ENCODE peak calls at places on chromosomes 7 and 10, in nine cellular contexts. B is mucosa of descending colon, A is A549, S is fibroblast of lung, D is heart right ventricle, K is Caco-2, O is upper lobe of right lung, P is breast epithelium, X is PC-9. V is an unnamed sample.

GRCh38 chr10:21002097-21002878 is 105.2 kb upstream of the NEBL start:
- DNase-seq in O (no peak), X (no peak), K (no peak), S (peak; percentile 96), D (no peak), B (no peak), P (no peak), A (no peak), V (no peak)

GRCh38 chr7:81715984-81716588 is 53.8 kb downstream of the HGF start:
- DNase-seq in B (no peak), P (no peak), O (no peak), S (peak; percentile 60), A (no peak), X (peak; percentile 12), D (no peak), K (peak; percentile 27), V (no peak)

GRCh38 chr10:30215131-30215530 is 133.9 kb downstream of the MTPAP start:
- DNase-seq in A (no peak), D (no peak), K (no peak), P (no peak), B (no peak), S (no peak), O (no peak), X (no peak), V (no peak)

GRCh38 chr10:33212061-33212748 is 122.3 kb downstream of the NRP1 start:
- DNase-seq in S (peak; percentile 81), A (no peak), X (no peak), O (no peak), B (no peak), P (no peak), K (no peak), D (no peak), V (no peak)

GRCh38 chr7:111919164-111919563 is 287.0 kb downstream of the DOCK4 start:
- DNase-seq in S (no peak), D (no peak), P (no peak), A (no peak), O (no peak), X (no peak), B (no peak), K (no peak), V (no peak)

GRCh38 chr7:116689787-116690186 is 17.8 kb downstream of the MET start:
- DNase-seq in D (no peak), O (peak; percentile 65), K (no peak), P (no peak), B (no peak), A (no peak), X (peak; percentile 73), S (no peak), V (no peak)

GRCh38 chr10:44042926-44043602 is 341.8 kb downstream of the CXCL12 start:
- DNase-seq in D (no peak), O (no peak), S (no peak), P (no peak), X (no peak), K (no peak), B (no peak), A (no peak), V (no peak)

GRCh38 chr10:116787893-116788665 is 45.7 kb upstream of the HSPA12A start:
- DNase-seq in K (peak; percentile 70), A (peak; percentile 49), O (peak; percentile 84), B (peak; percentile 86), X (peak; percentile 59), D (peak; percentile 81), P (peak; percentile 62), S (peak; percentile 70), V (peak; percentile 82)

GRCh38 chr10:117212176-117212575 is 14.9 kb downstream of the KCNK18 start:
- DNase-seq in X (no peak), A (no peak), B (no peak), D (no peak), S (no peak), P (no peak), O (no peak), K (no peak), V (no peak)

GRCh38 chr10:132612571-132613504 is 75.3 kb downstream of the INPP5A start:
- DNase-seq in X (no peak), B (no peak), S (peak; percentile 51), O (peak; percentile 46), P (no peak), A (no peak), K (no peak), D (no peak), V (no peak)

GRCh38 chr7:89072094-89072493 is 276.6 kb upstream of the TEX47 start:
- DNase-seq in P (no peak), X (no peak), S (no peak), K (no peak), D (no peak), O (no peak), B (peak; percentile 2), A (no peak), V (no peak)

GRCh38 chr10:125543796-125544195 is 139.2 kb downstream of the TEX36 start:
- DNase-seq in B (no peak), O (no peak), P (peak; percentile 59), D (no peak), A (no peak), X (no peak), K (no peak), S (no peak), V (no peak)

GRCh38 chr10:118670472-118671124 is 75.2 kb upstream of the PRLHR start:
- DNase-seq in S (no peak), B (no peak), X (no peak), D (no peak), A (no peak), P (no peak), K (no peak), O (no peak), V (no peak)

GRCh38 chr7:66877577-66878300 is 43.3 kb upstream of the TMEM248 start:
- DNase-seq in D (no peak), P (no peak), A (no peak), O (no peak), K (no peak), X (no peak), B (no peak), S (peak; percentile 8), V (no peak)

GRCh38 chr7:1379202-1379601 is 80.1 kb downstream of the MICALL2 start:
- DNase-seq in A (no peak), O (no peak), D (no peak), P (no peak), B (no peak), S (no peak), X (no peak), K (no peak), V (no peak)

GRCh38 chr10:132866601-132867381 is 75.6 kb downstream of the CFAP46 start:
- DNase-seq in X (no peak), K (peak; percentile 35), S (no peak), O (peak; percentile 64), D (peak; percentile 7), B (no peak), A (no peak), P (no peak), V (no peak)

GRCh38 chr7:78578701-78579100 is 780.1 kb downstream of the PHTF2 start:
- DNase-seq in A (no peak), P (no peak), X (no peak), S (no peak), D (no peak), K (no peak), O (no peak), B (no peak), V (no peak)

GRCh38 chr10:77583527-77583926 is 54.1 kb downstream of the KCNMA1 start:
- DNase-seq in X (peak; percentile 21), B (no peak), S (no peak), P (no peak), D (no peak), K (no peak), O (no peak), A (no peak), V (no peak)

GRCh38 chr7:5491251-5492044 is 67.8 kb upstream of the TNRC18 start:
- DNase-seq in A (no peak), B (no peak), P (no peak), O (peak; percentile 76), K (no peak), D (peak; percentile 50), X (no peak), S (peak; percentile 63), V (no peak)
- H3K4me3 ChIP-seq in A (no peak overlapping the region), B (no peak overlapping the region), P (no peak overlapping the region), O (no peak overlapping the region), K (no peak overlapping the region), D (no peak overlapping the region), X (no peak overlapping the region), S (no peak overlapping the region), V (no peak overlapping the region)

GRCh38 chr7:11858026-11858425 is 26.0 kb upstream of the THSD7A start:
- DNase-seq in X (no peak), B (no peak), K (no peak), S (no peak), A (no peak), O (no peak), P (no peak), D (no peak), V (no peak)
- H3K4me1 ChIP-seq in X (no peaks in the 10 kb centered on the region), B (no peaks in the 10 kb centered on the region), K (no peaks in the 10 kb centered on the region), S (no peaks in the 10 kb centered on the region), A (no peaks in the 10 kb centered on the region), O (no peaks in the 10 kb centered on the region), P (no peaks in the 10 kb centered on the region), D (no peaks in the 10 kb centered on the region), V (no peaks in the 10 kb centered on the region)

DNA sequence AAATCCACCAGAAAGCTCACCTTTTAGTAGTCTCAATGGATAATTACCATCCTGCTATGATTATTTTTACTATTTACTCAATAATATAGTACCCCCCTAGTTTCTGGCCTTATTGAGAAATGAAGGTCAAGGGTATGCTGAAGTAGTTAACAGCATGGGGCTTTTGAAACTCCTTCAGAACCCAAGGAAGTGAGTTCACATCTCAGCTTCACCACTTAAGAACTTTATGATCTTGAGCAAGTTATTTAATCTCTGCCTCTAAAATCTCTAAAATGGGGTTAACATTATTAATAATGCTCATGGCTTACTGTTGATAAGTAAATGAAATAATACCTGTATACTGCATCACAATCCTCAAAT is 5.8 kb downstream of the MTPN start:
- DNase-seq in X (no peak), B (no peak), K (no peak), P (no peak), D (no peak), A (no peak), S (no peak), O (no peak), V (no peak)
- H3K4me3 ChIP-seq in X (no peak overlapping the region), B (no peak overlapping the region), K (no peak overlapping the region), P (no peak overlapping the region), D (no peak overlapping the region), A (no peak overlapping the region), S (no peak overlapping the region), O (no peak overlapping the region), V (no peak overlapping the region)

GRCh38 chr7:99562114-99562784 is 3.8 kb downstream of the ZNF655 start:
- DNase-seq in S (no peak), X (no peak), K (no peak), D (no peak), A (no peak), O (no peak), P (no peak), B (no peak), V (no peak)

GRCh38 chr7:99560834-99561734 is 2.6 kb downstream of the ZNF655 start:
- DNase-seq in D (no peak), P (no peak), A (no peak), K (no peak), O (no peak), S (no peak), X (no peak), B (no peak), V (no peak)

GRCh38 chr7:99562832-99563231 is 4.4 kb downstream of the ZNF655 start:
- DNase-seq in X (peak; percentile 80), P (no peak), A (peak; percentile 97), B (peak; percentile 14), O (no peak), S (peak; percentile 98), D (no peak), K (peak; percentile 78), V (no peak)

GRCh38 chr7:99563650-99564049 is 5.2 kb downstream of the ZNF655 start:
- DNase-seq in X (peak; percentile 56), P (no peak), A (peak; percentile 52), O (no peak), S (peak; percentile 66), K (no peak), D (no peak), B (no peak), V (no peak)

GRCh38 chr7:99561735-99562051 is 3.3 kb downstream of the ZNF655 start:
- DNase-seq in S (no peak), B (no peak), D (no peak), A (no peak), P (no peak), X (no peak), O (no peak), K (no peak), V (no peak)
- H3K4me1 ChIP-seq in S (peaks cover 27% of the 10 kb centered on the region), B (peaks cover 16% of the 10 kb centered on the region), D (peaks cover 7% of the 10 kb centered on the region), A (peaks cover 59% of the 10 kb centered on the region), P (peaks cover 3% of the 10 kb centered on the region), X (peaks cover 30% of the 10 kb centered on the region), O (peaks cover 25% of the 10 kb centered on the region), K (peaks cover 38% of the 10 kb centered on the region), V (peaks cover 7% of the 10 kb centered on the region)